ENCODE peak calls at places on chromosome 13, in eight cellular contexts. One of them, this sample, is unnamed.
A peak's percentile ranks its signal among the peaks of the same experiment; 100 is the strongest.

GRCh38 chr13:93230466-93230865 is 3.9 kb downstream of the GPC6 start:
- DNase-seq in body of pancreas: no peak
- DNase-seq in A549: no peak
- DNase-seq in fibroblast of pulmonary artery: peak; percentile 85
- DNase-seq in fibroblast of villous mesenchyme: peak; percentile 74
- DNase-seq in dorsolateral prefrontal cortex: no peak
- DNase-seq in Peyer's patch: no peak
- DNase-seq in GM10248: no peak
- DNase-seq in this sample: no peak

GRCh38 chr13:98291658-98292057 is 114.6 kb upstream of the RNF113B start:
- DNase-seq in Peyer's patch: no peak
- DNase-seq in A549: no peak
- DNase-seq in dorsolateral prefrontal cortex: no peak
- DNase-seq in fibroblast of pulmonary artery: no peak
- DNase-seq in GM10248: no peak
- DNase-seq in fibroblast of villous mesenchyme: no peak
- DNase-seq in body of pancreas: peak; percentile 50
- DNase-seq in this sample: no peak

GRCh38 chr13:44410328-44410859 is 36.8 kb downstream of the SERP2 start:
- DNase-seq in GM10248: no peak
- DNase-seq in fibroblast of pulmonary artery: no peak
- DNase-seq in body of pancreas: no peak
- DNase-seq in Peyer's patch: no peak
- DNase-seq in A549: no peak
- DNase-seq in fibroblast of villous mesenchyme: no peak
- DNase-seq in dorsolateral prefrontal cortex: no peak
- DNase-seq in this sample: no peak

GRCh38 chr13:47330031-47330430 is 433.2 kb upstream of the HTR2A start:
- DNase-seq in Peyer's patch: no peak
- DNase-seq in body of pancreas: no peak
- DNase-seq in A549: no peak
- DNase-seq in fibroblast of villous mesenchyme: no peak
- DNase-seq in fibroblast of pulmonary artery: no peak
- DNase-seq in GM10248: no peak
- DNase-seq in dorsolateral prefrontal cortex: no peak
- DNase-seq in this sample: no peak

GRCh38 chr13:71285700-71286099 is 581.3 kb downstream of the DACH1 start:
- DNase-seq in fibroblast of pulmonary artery: peak; percentile 10
- DNase-seq in fibroblast of villous mesenchyme: peak; percentile 12
- DNase-seq in Peyer's patch: no peak
- DNase-seq in body of pancreas: no peak
- DNase-seq in A549: no peak
- DNase-seq in GM10248: no peak
- DNase-seq in dorsolateral prefrontal cortex: no peak
- DNase-seq in this sample: no peak

GRCh38 chr13:20873348-20873747 is 29.2 kb downstream of the XPO4 start:
- DNase-seq in Peyer's patch: no peak
- DNase-seq in body of pancreas: no peak
- DNase-seq in fibroblast of pulmonary artery: peak; percentile 38
- DNase-seq in dorsolateral prefrontal cortex: no peak
- DNase-seq in GM10248: no peak
- DNase-seq in A549: no peak
- DNase-seq in fibroblast of villous mesenchyme: peak; percentile 46
- DNase-seq in this sample: no peak

GRCh38 chr13:107296804-107297203 is 728.9 kb upstream of the ARGLU1 start:
- DNase-seq in A549: no peak
- DNase-seq in fibroblast of pulmonary artery: peak; percentile 20
- DNase-seq in dorsolateral prefrontal cortex: no peak
- DNase-seq in body of pancreas: no peak
- DNase-seq in GM10248: no peak
- DNase-seq in Peyer's patch: no peak
- DNase-seq in fibroblast of villous mesenchyme: peak; percentile 20
- DNase-seq in this sample: no peak

GRCh38 chr13:92260363-92260762 is 861.9 kb downstream of the GPC5 start:
- DNase-seq in Peyer's patch: no peak
- DNase-seq in GM10248: no peak
- DNase-seq in A549: no peak
- DNase-seq in fibroblast of villous mesenchyme: no peak
- DNase-seq in dorsolateral prefrontal cortex: no peak
- DNase-seq in body of pancreas: no peak
- DNase-seq in fibroblast of pulmonary artery: no peak
- DNase-seq in this sample: no peak

GRCh38 chr13:108859202-108860012 is 230.0 kb downstream of the MYO16 start:
- DNase-seq in A549: no peak
- DNase-seq in body of pancreas: no peak
- DNase-seq in dorsolateral prefrontal cortex: no peak
- DNase-seq in fibroblast of pulmonary artery: peak; percentile 67
- DNase-seq in fibroblast of villous mesenchyme: peak; percentile 95
- DNase-seq in Peyer's patch: no peak
- DNase-seq in GM10248: no peak
- DNase-seq in this sample: no peak

GRCh38 chr13:110126391-110126961 is 180.5 kb downstream of the COL4A1 start:
- DNase-seq in Peyer's patch: no peak
- DNase-seq in body of pancreas: no peak
- DNase-seq in fibroblast of pulmonary artery: peak; percentile 98
- DNase-seq in fibroblast of villous mesenchyme: peak; percentile 95
- DNase-seq in GM10248: no peak
- DNase-seq in A549: no peak
- DNase-seq in dorsolateral prefrontal cortex: no peak
- DNase-seq in this sample: no peak

GRCh38 chr13:74131206-74131605 is 3.0 kb downstream of the KLF12 start:
- DNase-seq in fibroblast of pulmonary artery: no peak
- DNase-seq in Peyer's patch: no peak
- DNase-seq in A549: no peak
- DNase-seq in body of pancreas: no peak
- DNase-seq in fibroblast of villous mesenchyme: no peak
- DNase-seq in dorsolateral prefrontal cortex: no peak
- DNase-seq in GM10248: no peak
- DNase-seq in this sample: no peak

GRCh38 chr13:80245162-80245733 is 95.7 kb downstream of the SPRY2 start:
- DNase-seq in dorsolateral prefrontal cortex: no peak
- DNase-seq in fibroblast of pulmonary artery: no peak
- DNase-seq in Peyer's patch: no peak
- DNase-seq in GM10248: no peak
- DNase-seq in body of pancreas: no peak
- DNase-seq in fibroblast of villous mesenchyme: no peak
- DNase-seq in A549: no peak
- DNase-seq in this sample: no peak
- TF ChIP-seq CTCF in dorsolateral prefrontal cortex: no peak
- TF ChIP-seq CTCF in fibroblast of pulmonary artery: no peak
- TF ChIP-seq CTCF in Peyer's patch: no peak
- TF ChIP-seq CTCF in GM10248: no peak
- TF ChIP-seq CTCF in body of pancreas: no peak
- TF ChIP-seq CTCF in fibroblast of villous mesenchyme: no peak
- TF ChIP-seq CTCF in A549: no peak
- TF ChIP-seq CTCF in this sample: no peak

GRCh38 chr13:99528547-99528946 is 27.3 kb downstream of the TM9SF2 start:
- DNase-seq in GM10248: peak; percentile 47
- DNase-seq in Peyer's patch: no peak
- DNase-seq in A549: no peak
- DNase-seq in body of pancreas: no peak
- DNase-seq in fibroblast of villous mesenchyme: no peak
- DNase-seq in dorsolateral prefrontal cortex: peak; percentile 28
- DNase-seq in fibroblast of pulmonary artery: no peak
- DNase-seq in this sample: no peak
- TF ChIP-seq CTCF in GM10248: peak; percentile 45
- TF ChIP-seq CTCF in Peyer's patch: peak; percentile 38
- TF ChIP-seq CTCF in A549: peak; percentile 10
- TF ChIP-seq CTCF in body of pancreas: no peak
- TF ChIP-seq CTCF in fibroblast of villous mesenchyme: no peak
- TF ChIP-seq CTCF in dorsolateral prefrontal cortex: no peak
- TF ChIP-seq CTCF in fibroblast of pulmonary artery: peak; percentile 4
- TF ChIP-seq CTCF in this sample: no peak

GRCh38 chr13:32031025-32031814 is at the start of gene FRY:
- DNase-seq in GM10248: peak; percentile 75
- DNase-seq in dorsolateral prefrontal cortex: peak; percentile 92
- DNase-seq in fibroblast of villous mesenchyme: peak; percentile 72
- DNase-seq in A549: peak; percentile 32
- DNase-seq in fibroblast of pulmonary artery: peak; percentile 47
- DNase-seq in body of pancreas: peak; percentile 60
- DNase-seq in Peyer's patch: peak; percentile 50
- DNase-seq in this sample: peak; percentile 39
- TF ChIP-seq CTCF in GM10248: no peak
- TF ChIP-seq CTCF in dorsolateral prefrontal cortex: peak; percentile 7
- TF ChIP-seq CTCF in fibroblast of villous mesenchyme: no peak
- TF ChIP-seq CTCF in A549: no peak
- TF ChIP-seq CTCF in fibroblast of pulmonary artery: peak; percentile 22
- TF ChIP-seq CTCF in body of pancreas: no peak
- TF ChIP-seq CTCF in Peyer's patch: no peak
- TF ChIP-seq CTCF in this sample: no peak

GRCh38 chr13:102322211-102322610 is 79.6 kb downstream of the FGF14 start:
- DNase-seq in Peyer's patch: no peak
- DNase-seq in GM10248: no peak
- DNase-seq in body of pancreas: no peak
- DNase-seq in fibroblast of villous mesenchyme: no peak
- DNase-seq in A549: no peak
- DNase-seq in dorsolateral prefrontal cortex: no peak
- DNase-seq in fibroblast of pulmonary artery: no peak
- DNase-seq in this sample: no peak

GRCh38 chr13:102312841-102313240 is 89.0 kb downstream of the FGF14 start:
- DNase-seq in A549: no peak
- DNase-seq in Peyer's patch: no peak
- DNase-seq in fibroblast of pulmonary artery: no peak
- DNase-seq in fibroblast of villous mesenchyme: no peak
- DNase-seq in GM10248: no peak
- DNase-seq in dorsolateral prefrontal cortex: no peak
- DNase-seq in body of pancreas: no peak
- DNase-seq in this sample: no peak

GRCh38 chr13:102318233-102318632 is 83.6 kb downstream of the FGF14 start:
- DNase-seq in body of pancreas: no peak
- DNase-seq in dorsolateral prefrontal cortex: no peak
- DNase-seq in fibroblast of pulmonary artery: no peak
- DNase-seq in GM10248: no peak
- DNase-seq in A549: no peak
- DNase-seq in Peyer's patch: no peak
- DNase-seq in fibroblast of villous mesenchyme: no peak
- DNase-seq in this sample: no peak

GRCh38 chr13:102316732-102317131 is 85.1 kb downstream of the FGF14 start:
- DNase-seq in fibroblast of villous mesenchyme: no peak
- DNase-seq in fibroblast of pulmonary artery: no peak
- DNase-seq in Peyer's patch: no peak
- DNase-seq in A549: no peak
- DNase-seq in GM10248: no peak
- DNase-seq in body of pancreas: no peak
- DNase-seq in dorsolateral prefrontal cortex: no peak
- DNase-seq in this sample: no peak

DNA sequence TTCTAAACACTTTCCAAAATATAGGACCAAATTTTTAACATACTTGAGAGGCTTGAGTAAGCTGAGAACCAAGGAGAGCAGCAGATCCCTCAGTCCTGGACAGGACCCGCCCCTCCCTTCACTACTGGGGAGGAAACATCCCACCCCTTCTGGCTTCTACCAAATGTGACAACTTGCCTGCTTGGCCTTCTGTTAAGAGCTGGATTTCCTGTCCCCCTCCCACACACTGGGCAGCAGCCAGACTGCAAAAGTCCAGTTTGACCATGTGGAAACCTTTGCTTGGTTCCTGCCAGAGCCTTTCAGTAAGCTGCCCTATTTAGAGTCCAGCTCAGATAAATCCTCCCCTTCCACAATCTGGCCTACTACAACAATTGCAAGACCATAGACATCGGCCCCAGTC is 84.3 kb downstream of the FGF14 start:
- DNase-seq in fibroblast of villous mesenchyme: peak; percentile 83
- DNase-seq in dorsolateral prefrontal cortex: peak; percentile 93
- DNase-seq in Peyer's patch: peak; percentile 17
- DNase-seq in A549: no peak
- DNase-seq in body of pancreas: peak; percentile 69
- DNase-seq in fibroblast of pulmonary artery: peak; percentile 38
- DNase-seq in GM10248: no peak
- DNase-seq in this sample: no peak
- TF ChIP-seq CTCF in fibroblast of villous mesenchyme: no peak
- TF ChIP-seq CTCF in dorsolateral prefrontal cortex: no peak
- TF ChIP-seq CTCF in Peyer's patch: no peak
- TF ChIP-seq CTCF in A549: no peak
- TF ChIP-seq CTCF in body of pancreas: no peak
- TF ChIP-seq CTCF in fibroblast of pulmonary artery: no peak
- TF ChIP-seq CTCF in GM10248: no peak
- TF ChIP-seq CTCF in this sample: no peak

GRCh38 chr13:112942689-112943308 is 26.2 kb upstream of the MCF2L start:
- DNase-seq in dorsolateral prefrontal cortex: peak; percentile 98
- DNase-seq in GM10248: peak; percentile 92
- DNase-seq in body of pancreas: peak; percentile 97
- DNase-seq in fibroblast of villous mesenchyme: peak; percentile 91
- DNase-seq in fibroblast of pulmonary artery: peak; percentile 95
- DNase-seq in Peyer's patch: peak; percentile 98
- DNase-seq in A549: peak; percentile 76
- DNase-seq in this sample: peak; percentile 92
- TF ChIP-seq CTCF in dorsolateral prefrontal cortex: peak; percentile 96
- TF ChIP-seq CTCF in GM10248: peak; percentile 98
- TF ChIP-seq CTCF in body of pancreas: peak; percentile 85
- TF ChIP-seq CTCF in fibroblast of villous mesenchyme: peak; percentile 100
- TF ChIP-seq CTCF in fibroblast of pulmonary artery: peak; percentile 100
- TF ChIP-seq CTCF in Peyer's patch: peak; percentile 96
- TF ChIP-seq CTCF in A549: peak; percentile 79
- TF ChIP-seq CTCF in this sample: peak; percentile 97

DNA sequence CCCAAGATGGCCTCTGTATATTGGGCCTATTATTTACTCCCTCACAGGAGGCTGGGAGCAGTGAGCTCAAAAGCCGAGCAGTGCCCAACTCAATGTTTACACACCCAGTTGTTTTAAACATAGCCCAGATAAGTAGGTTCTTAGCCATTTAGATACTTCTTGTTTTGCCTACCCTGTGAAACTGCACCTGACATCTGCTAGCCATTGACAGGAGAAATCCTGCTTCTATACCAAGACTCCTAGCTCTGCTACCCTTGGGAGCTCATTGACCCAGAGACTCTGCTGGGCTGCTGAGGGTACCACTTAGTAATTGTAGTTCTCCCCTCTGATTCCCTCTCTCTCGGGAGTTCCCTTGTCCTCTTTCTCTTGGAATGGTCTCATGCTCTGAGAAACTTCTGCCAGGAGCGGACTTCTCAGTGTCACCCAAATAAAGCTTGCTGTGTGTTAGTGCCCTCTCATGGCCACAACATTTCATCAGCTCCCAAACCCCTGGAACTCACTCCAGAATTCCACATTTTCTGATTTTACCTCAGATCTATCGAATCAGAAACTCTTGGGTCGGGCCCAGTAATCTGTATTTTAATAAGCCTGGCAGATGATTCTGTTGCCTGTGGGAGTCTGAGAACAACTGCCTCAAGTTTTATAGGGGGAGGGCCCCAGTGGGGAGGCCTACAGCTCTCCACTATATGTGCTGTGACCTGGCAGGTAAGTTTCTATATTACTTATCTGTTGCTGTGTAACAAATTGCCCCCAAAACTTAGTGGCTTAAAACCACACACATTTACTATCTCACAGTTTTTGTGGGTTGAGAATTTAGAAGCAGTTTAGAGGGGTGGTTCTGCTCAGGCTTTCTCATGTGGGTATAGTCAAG is 221.1 kb downstream of the TDRD3 start:
- DNase-seq in fibroblast of villous mesenchyme: peak; percentile 29
- DNase-seq in A549: no peak
- DNase-seq in body of pancreas: no peak
- DNase-seq in GM10248: no peak
- DNase-seq in fibroblast of pulmonary artery: peak; percentile 58
- DNase-seq in dorsolateral prefrontal cortex: no peak
- DNase-seq in Peyer's patch: no peak
- DNase-seq in this sample: no peak
- TF ChIP-seq CTCF in fibroblast of villous mesenchyme: peak; percentile 46
- TF ChIP-seq CTCF in A549: peak; percentile 5
- TF ChIP-seq CTCF in body of pancreas: no peak
- TF ChIP-seq CTCF in GM10248: no peak
- TF ChIP-seq CTCF in fibroblast of pulmonary artery: peak; percentile 51
- TF ChIP-seq CTCF in dorsolateral prefrontal cortex: peak; percentile 6
- TF ChIP-seq CTCF in Peyer's patch: peak; percentile 19
- TF ChIP-seq CTCF in this sample: no peak

GRCh38 chr13:27587083-27587482 is 33.2 kb downstream of the LNX2 start:
- DNase-seq in fibroblast of villous mesenchyme: no peak
- DNase-seq in dorsolateral prefrontal cortex: no peak
- DNase-seq in body of pancreas: no peak
- DNase-seq in GM10248: no peak
- DNase-seq in fibroblast of pulmonary artery: no peak
- DNase-seq in Peyer's patch: no peak
- DNase-seq in A549: no peak
- DNase-seq in this sample: no peak
- TF ChIP-seq CTCF in fibroblast of villous mesenchyme: no peak
- TF ChIP-seq CTCF in dorsolateral prefrontal cortex: no peak
- TF ChIP-seq CTCF in body of pancreas: no peak
- TF ChIP-seq CTCF in GM10248: no peak
- TF ChIP-seq CTCF in fibroblast of pulmonary artery: no peak
- TF ChIP-seq CTCF in Peyer's patch: no peak
- TF ChIP-seq CTCF in A549: no peak
- TF ChIP-seq CTCF in this sample: no peak

This sample was measured in natural killer cell.